ENCODE peak calls at places on chromosomes 5 and 9, in ten cellular contexts. U is CD4-positive, alpha-beta T cell; E is A549; I is heart left ventricle; X is HCT116; F is RWPE1; R is MM.1S; A is CD8-positive, alpha-beta T cell; P is bronchial epithelial cell; C is AG04449. Z is an unnamed sample.

GRCh38 chr9:130912932-130913598 is 16.5 kb upstream of the QRFP start:
- DNase-seq in U (no peak), E (no peak), I (no peak), X (no peak), F (peak; percentile 91), R (no peak), A (no peak), P (peak; percentile 75), C (no peak), Z (peak; percentile 71)

GRCh38 chr9:5375790-5376477 is 36.3 kb upstream of the RLN1 start:
- DNase-seq in U (no peak), E (no peak), I (no peak), X (no peak), F (no peak), R (no peak), A (no peak), P (peak; percentile 73), C (no peak), Z (no peak)

GRCh38 chr5:96516631-96517071 is 83.6 kb upstream of the PCSK1 start:
- DNase-seq in U (no peak), E (no peak), I (no peak), X (no peak), F (no peak), R (no peak), A (no peak), P (no peak), C (no peak), Z (no peak)

GRCh38 chr9:4603830-4604229 is 58.3 kb upstream of the PLPP6 start:
- DNase-seq in U (no peak), E (no peak), I (no peak), X (no peak), F (no peak), R (no peak), A (no peak), P (no peak), C (no peak), Z (no peak)

GRCh38 chr9:91843093-91843492 is 106.9 kb downstream of the ROR2 start:
- DNase-seq in U (no peak), E (no peak), I (no peak), X (no peak), F (no peak), R (no peak), A (no peak), P (no peak), C (no peak), Z (no peak)

GRCh38 chr9:36217256-36217968 is 26.7 kb downstream of the CLTA start:
- DNase-seq in U (no peak), E (no peak), I (no peak), X (no peak), F (no peak), R (no peak), A (no peak), P (no peak), C (no peak), Z (no peak)

GRCh38 chr5:26031481-26031880 is 1006.9 kb downstream of the CDH9 start:
- DNase-seq in U (no peak), E (no peak), I (no peak), X (no peak), F (no peak), R (no peak), A (no peak), P (no peak), C (no peak), Z (no peak)

GRCh38 chr5:40754381-40755092 is 1.2 kb downstream of the TTC33 start:
- DNase-seq in U (no peak), E (no peak), I (no peak), X (no peak), F (no peak), R (peak; percentile 32), A (no peak), P (peak; percentile 36), C (no peak), Z (no peak)

GRCh38 chr9:80699551-80699998 is 989.8 kb downstream of the TLE1 start:
- DNase-seq in U (no peak), E (no peak), I (no peak), X (no peak), F (peak; percentile 65), R (no peak), A (no peak), P (peak; percentile 85), C (peak; percentile 37), Z (peak; percentile 23)

DNA sequence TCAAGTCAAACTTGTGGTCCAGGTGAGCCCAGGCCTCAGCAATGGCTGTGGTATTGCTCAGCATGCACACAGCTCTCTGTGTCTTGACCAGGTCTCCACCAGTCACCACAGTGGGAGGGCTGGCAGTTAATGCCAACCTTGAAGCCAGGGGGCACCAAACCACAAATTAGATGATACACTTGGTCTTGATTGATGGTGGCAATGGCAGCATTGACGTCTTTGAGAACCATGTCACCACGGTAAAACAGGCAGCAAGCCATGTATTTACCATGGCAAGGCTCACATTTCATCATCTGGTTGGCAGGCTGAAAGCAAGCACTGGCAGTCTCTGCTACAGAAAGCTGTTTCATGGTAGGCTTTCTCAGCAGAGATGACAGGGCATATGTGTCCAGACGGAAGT is 40.0 kb downstream of the NIM1K start:
- DNase-seq in U (no peak), E (no peak), I (no peak), X (peak; percentile 27), F (no peak), R (peak; percentile 25), A (no peak), P (peak; percentile 15), C (no peak), Z (no peak)
- TF ChIP-seq CTCF in U (no peak), E (peak; percentile 15), I (no peak), X (peak; percentile 35), F (no peak), R (peak; percentile 28), A (no peak), P (peak; percentile 32), C (no peak), Z (no peak)

GRCh38 chr9:34380511-34381315 is 4.0 kb upstream of the MYORG start:
- DNase-seq in U (peak; percentile 74), E (peak; percentile 90), I (peak; percentile 85), X (no peak), F (peak; percentile 91), R (peak; percentile 68), A (peak; percentile 74), P (peak; percentile 41), C (no peak), Z (peak; percentile 48)

GRCh38 chr9:34378376-34379060 is 1.8 kb upstream of the MYORG start:
- DNase-seq in U (no peak), E (no peak), I (no peak), X (no peak), F (no peak), R (no peak), A (no peak), P (no peak), C (no peak), Z (no peak)

GRCh38 chr9:34379334-34380033 is 2.8 kb upstream of the MYORG start:
- DNase-seq in U (peak; percentile 88), E (peak; percentile 98), I (peak; percentile 86), X (peak; percentile 77), F (peak; percentile 91), R (peak; percentile 84), A (peak; percentile 91), P (peak; percentile 87), C (no peak), Z (peak; percentile 54)

GRCh38 chr9:34381323-34381722 is 4.6 kb upstream of the MYORG start:
- DNase-seq in U (no peak), E (no peak), I (peak; percentile 48), X (no peak), F (no peak), R (no peak), A (no peak), P (no peak), C (no peak), Z (no peak)

DNA sequence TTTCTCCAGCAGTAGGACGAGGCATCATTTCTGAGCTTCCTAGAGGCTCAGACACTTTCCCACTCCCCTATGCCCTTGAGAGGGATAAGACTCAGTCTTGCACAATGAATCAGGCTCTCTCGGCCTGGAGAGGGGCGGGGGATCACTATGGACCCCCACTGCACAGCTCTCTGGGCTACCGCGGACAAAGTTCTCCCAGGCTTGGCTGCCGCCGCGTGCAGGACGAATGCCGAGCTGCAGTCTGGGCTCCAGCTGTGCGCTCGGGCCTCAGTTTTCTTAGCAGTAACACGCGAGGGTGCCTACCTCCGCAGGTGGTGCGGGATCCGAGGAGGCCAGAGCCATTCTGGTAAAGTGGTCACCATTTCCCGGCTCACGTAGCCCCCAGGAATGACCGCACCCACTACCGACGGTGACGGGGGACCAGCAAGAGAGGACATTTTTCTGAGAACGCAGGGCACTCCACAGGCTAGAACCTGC is 3.4 kb upstream of the MYORG start:
- DNase-seq in U (no peak), E (no peak), I (no peak), X (no peak), F (no peak), R (peak; percentile 22), A (no peak), P (no peak), C (no peak), Z (no peak)
- TF ChIP-seq CTCF in U (no peak), E (no peak), I (no peak), X (no peak), F (no peak), R (no peak), A (no peak), P (no peak), C (no peak), Z (no peak)

DNA sequence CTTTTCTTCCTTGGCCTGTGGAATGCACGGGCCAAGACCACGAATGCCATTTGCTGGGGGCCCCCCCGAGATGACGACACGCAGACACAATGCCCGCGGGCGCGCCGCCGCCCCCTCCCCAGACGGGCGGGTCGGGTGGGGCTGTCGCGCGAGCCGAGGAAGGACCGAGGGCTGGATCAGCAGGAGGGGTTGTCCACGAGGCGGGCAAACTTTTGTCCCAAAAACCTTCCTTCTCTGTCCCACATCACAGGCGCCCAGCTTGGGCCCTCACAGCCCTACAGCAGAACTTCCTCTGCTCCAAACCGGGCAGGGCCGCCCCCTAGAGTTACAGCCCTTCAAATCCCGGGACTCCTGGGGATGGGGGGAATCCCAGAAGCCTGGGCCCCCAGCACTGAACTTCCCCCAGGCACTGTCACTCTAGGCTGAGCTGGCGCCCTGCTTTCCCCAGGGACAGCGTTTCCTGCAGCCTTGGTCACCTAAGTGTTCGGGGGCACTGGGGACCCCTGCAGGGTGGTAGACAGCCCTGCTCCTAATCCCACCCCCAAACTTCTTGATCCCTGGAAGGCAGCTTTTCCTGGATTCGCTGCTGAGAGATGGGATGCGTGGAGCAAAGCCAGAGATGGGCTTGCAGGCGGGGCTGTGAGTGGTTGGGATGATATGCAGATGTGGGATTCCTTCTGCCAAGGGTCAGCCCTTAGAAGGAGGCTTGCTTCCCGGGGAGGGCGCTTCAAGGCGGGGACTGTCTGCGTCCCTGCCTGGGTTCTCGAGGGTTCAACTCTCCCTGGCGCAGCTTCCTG is 980 bp downstream of the COL5A1 start:
- DNase-seq in U (no peak), E (peak; percentile 64), I (peak; percentile 62), X (no peak), F (peak; percentile 83), R (no peak), A (no peak), P (peak; percentile 14), C (no peak), Z (peak; percentile 72)
- TF ChIP-seq CTCF in U (no peak), E (peak; percentile 38), I (no peak), X (no peak), F (no peak), R (no peak), A (no peak), P (peak; percentile 5), C (peak; percentile 49), Z (peak; percentile 60)

DNA sequence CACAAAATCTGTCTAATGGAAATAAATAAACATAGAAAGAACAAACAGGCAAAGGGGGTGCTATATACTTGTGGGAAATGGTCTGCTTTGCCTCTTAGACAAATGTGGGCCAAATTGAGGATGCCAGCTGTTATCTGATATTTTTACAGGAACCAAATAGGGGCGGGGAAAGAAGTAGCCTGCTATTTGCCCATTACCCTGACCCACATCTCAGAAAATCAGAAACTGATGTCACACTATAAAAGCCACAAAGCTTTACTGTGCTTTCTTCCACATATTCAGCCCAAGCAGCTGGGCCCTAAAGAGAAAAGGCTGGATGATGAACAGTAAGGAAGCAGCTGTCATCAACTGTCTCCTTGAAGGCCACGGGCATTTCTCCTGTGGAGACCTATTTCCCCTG is 97.3 kb downstream of the ELAVL2 start:
- DNase-seq in U (no peak), E (no peak), I (no peak), X (no peak), F (no peak), R (no peak), A (no peak), P (no peak), C (no peak), Z (no peak)
- TF ChIP-seq CTCF in U (no peak), E (no peak), I (no peak), X (no peak), F (no peak), R (no peak), A (no peak), P (no peak), C (no peak), Z (no peak)